ENCODE peak calls at places on chromosome 9, in ten cellular contexts. O, H, R, Z, E, K, W, M, A and Y are unnamed samples.

GRCh38 chr9:134180786-134181647 is 16.7 kb upstream of the RNU6ATAC start:
- DNase-seq in O (no peak), H (no peak), R (no peak), Z (no peak), E (no peak), K (no peak), W (no peak), M (peak; percentile 16), A (no peak), Y (no peak)

GRCh38 chr9:129989740-129990139 is 53.2 kb downstream of the FNBP1 start:
- DNase-seq in O (no peak), H (peak; percentile 75), R (no peak), Z (peak; percentile 73), E (no peak), K (no peak), W (no peak), M (no peak), A (no peak), Y (peak; percentile 82)

GRCh38 chr9:119004618-119004990 is 364.6 kb downstream of the BRINP1 start:
- DNase-seq in O (peak; percentile 90), H (peak; percentile 11), R (peak; percentile 27), Z (peak; percentile 3), E (no peak), K (peak; percentile 76), W (no peak), M (peak; percentile 91), A (no peak), Y (no peak)

GRCh38 chr9:133059623-133060022 is 2.2 kb upstream of the CEL start:
- DNase-seq in O (no peak), H (no peak), R (no peak), Z (no peak), E (no peak), K (no peak), W (no peak), M (no peak), A (no peak), Y (no peak)

GRCh38 chr9:121026768-121027167 is 23.3 kb downstream of the C5 start:
- DNase-seq in O (no peak), H (no peak), R (no peak), Z (no peak), E (no peak), K (no peak), W (no peak), M (no peak), A (no peak), Y (no peak)

GRCh38 chr9:38278457-38278856 is 114.0 kb upstream of the ALDH1B1 start:
- DNase-seq in O (no peak), H (no peak), R (peak; percentile 48), Z (no peak), E (no peak), K (no peak), W (no peak), M (no peak), A (no peak), Y (no peak)

GRCh38 chr9:129867138-129868032 is 32.1 kb downstream of the USP20 start:
- DNase-seq in O (no peak), H (no peak), R (no peak), Z (no peak), E (no peak), K (no peak), W (no peak), M (no peak), A (no peak), Y (no peak)

GRCh38 chr9:109254317-109254716 is 66.5 kb downstream of the EPB41L4B start:
- DNase-seq in O (no peak), H (peak; percentile 88), R (no peak), Z (peak; percentile 78), E (no peak), K (no peak), W (no peak), M (no peak), A (no peak), Y (no peak)

GRCh38 chr9:26341545-26341944 is 551.1 kb downstream of the CAAP1 start:
- DNase-seq in O (no peak), H (no peak), R (no peak), Z (no peak), E (no peak), K (no peak), W (no peak), M (no peak), A (no peak), Y (no peak)

GRCh38 chr9:102796244-102796643 is 198.9 kb upstream of the CYLC2 start:
- DNase-seq in O (no peak), H (no peak), R (no peak), Z (no peak), E (no peak), K (no peak), W (peak; percentile 83), M (no peak), A (no peak), Y (no peak)

GRCh38 chr9:114733814-114734213 is 51.8 kb upstream of the TEX48 start:
- DNase-seq in O (no peak), H (peak; percentile 42), R (no peak), Z (peak; percentile 23), E (no peak), K (no peak), W (no peak), M (no peak), A (no peak), Y (peak; percentile 57)

GRCh38 chr9:38057416-38058195 is 11.4 kb downstream of the SHB start:
- DNase-seq in O (peak; percentile 76), H (no peak), R (no peak), Z (no peak), E (no peak), K (no peak), W (no peak), M (no peak), A (no peak), Y (no peak)

GRCh38 chr9:23606107-23606506 is 219.9 kb downstream of the ELAVL2 start:
- DNase-seq in O (no peak), H (no peak), R (no peak), Z (no peak), E (no peak), K (no peak), W (no peak), M (no peak), A (no peak), Y (no peak)

DNA sequence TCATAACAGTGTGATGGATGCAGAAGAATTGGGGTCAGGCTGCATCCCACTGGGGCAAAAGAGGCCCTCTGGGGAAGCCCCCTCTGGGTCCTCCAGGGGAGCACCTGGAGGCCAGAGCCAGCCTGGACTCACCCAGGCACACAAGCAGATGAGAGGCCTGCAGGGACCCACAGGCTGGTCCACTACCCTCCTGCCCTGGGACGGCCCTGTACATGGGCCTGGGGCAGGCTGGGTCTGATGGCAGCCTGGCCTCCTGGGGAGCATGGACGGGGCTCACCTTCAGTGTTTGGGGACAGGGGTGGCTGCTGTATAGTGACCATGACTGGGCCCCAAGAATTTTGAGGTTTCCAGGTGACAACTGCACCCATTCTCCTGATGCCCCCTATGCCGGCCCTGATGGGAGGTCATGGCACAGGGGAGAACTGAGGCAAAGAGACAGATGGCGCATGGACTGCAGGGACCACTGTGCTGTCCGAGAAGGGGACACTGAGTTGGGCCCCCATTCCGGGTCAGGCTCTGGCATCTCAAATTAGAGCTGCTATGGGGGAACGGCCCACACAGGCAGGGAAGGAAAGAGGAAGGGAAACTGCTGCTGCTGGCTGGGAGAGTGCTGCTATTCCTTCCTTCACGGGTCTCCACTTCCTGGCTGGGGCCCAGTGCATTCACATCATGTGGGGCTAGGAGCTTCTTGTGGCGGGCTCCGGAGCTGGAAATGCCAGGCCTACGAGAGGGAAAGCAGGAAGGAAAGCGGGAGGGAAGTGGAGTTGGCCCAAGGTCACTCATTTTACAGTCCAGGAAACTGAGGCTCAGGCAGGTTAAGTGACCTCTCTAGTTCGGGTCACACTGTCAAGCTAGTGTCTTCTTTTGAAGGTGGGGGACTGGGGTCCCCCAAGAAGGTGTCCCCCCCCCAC is 1.5 kb upstream of the CARD19 start:
- DNase-seq in O (peak; percentile 59), H (no peak), R (peak; percentile 67), Z (no peak), E (peak; percentile 26), K (no peak), W (peak; percentile 36), M (peak; percentile 72), A (no peak), Y (no peak)
- H3K4me1 ChIP-seq in O (no peaks in the 10 kb centered on the region), H (peaks cover 26% of the 10 kb centered on the region), R (peaks cover 12% of the 10 kb centered on the region), Z (peaks cover 9% of the 10 kb centered on the region), E (peaks cover 34% of the 10 kb centered on the region), K (peaks cover 34% of the 10 kb centered on the region), W (peaks cover 34% of the 10 kb centered on the region), M (peaks cover 44% of the 10 kb centered on the region), A (peaks cover 52% of the 10 kb centered on the region), Y (peaks cover 38% of the 10 kb centered on the region)

DNA sequence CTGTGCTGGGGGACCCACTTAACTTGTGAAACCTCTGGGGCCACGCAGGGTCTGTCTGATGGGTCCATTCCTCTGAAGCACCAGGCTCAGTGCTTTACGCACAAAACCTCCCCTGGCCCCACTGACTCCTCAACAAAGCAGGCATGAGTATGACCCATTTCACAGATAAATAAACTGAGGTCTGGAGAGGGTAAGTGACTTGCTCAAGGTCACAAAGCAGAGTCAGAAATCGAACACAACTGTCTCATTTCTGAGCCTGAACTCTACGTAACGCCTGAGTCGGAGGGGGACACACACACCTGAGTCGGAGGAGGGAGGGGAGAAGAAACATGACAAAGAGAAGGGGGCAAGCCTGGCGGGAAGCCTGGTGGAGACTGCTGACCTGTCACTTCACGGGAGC is 48.0 kb upstream of the RAPGEF1 start:
- DNase-seq in O (no peak), H (no peak), R (no peak), Z (no peak), E (no peak), K (no peak), W (no peak), M (no peak), A (no peak), Y (no peak)
- H3K27me3 ChIP-seq in O (no peaks in the 10 kb centered on the region), H (peaks cover 13% of the 10 kb centered on the region), R (no peaks in the 10 kb centered on the region), Z (peaks cover 13% of the 10 kb centered on the region), E (no peaks in the 10 kb centered on the region), K (peaks cover 9% of the 10 kb centered on the region), W (peaks cover 97% of the 10 kb centered on the region), M (peaks cover 19% of the 10 kb centered on the region), A (peaks cover 16% of the 10 kb centered on the region), Y (peaks cover 29% of the 10 kb centered on the region)

DNA sequence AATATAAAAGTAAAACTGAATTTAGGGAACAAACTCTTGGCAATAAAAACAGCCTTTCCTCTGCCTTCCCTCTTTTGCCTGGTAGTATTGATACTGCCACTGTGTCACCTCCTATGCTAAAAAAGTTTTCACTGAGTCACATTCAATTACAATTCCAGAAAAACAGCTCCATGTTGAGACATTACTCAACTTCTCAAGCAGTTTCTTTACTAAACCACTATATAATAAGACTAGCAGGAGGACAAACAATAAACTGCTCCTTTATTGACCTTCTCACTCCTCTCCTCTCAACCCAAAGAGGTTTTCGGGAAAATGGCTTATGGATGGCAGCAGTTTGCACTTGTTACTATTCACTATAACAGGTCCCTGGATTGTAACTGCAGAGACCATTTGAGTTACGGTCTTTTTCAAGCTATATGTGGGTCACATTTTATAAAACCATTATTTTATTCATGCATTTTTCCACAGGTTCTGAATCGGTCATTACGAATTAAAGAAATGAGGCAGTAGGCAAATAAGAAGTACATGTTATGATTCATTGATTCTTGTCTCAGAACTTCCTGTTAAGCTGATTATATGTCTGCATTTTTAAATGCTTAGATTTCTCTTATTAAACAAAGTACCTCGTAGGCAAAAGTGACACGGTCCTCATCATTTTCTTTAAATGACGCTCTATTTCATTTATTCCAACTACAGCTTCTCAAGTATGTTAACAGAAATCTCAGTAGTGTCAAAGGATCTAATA is 2.1 kb downstream of the ZDHHC21 start:
- DNase-seq in O (no peak), H (no peak), R (no peak), Z (no peak), E (peak; percentile 48), K (no peak), W (no peak), M (no peak), A (no peak), Y (no peak)
- H3K4me1 ChIP-seq in O (no peaks in the 10 kb centered on the region), H (peaks cover 2% of the 10 kb centered on the region), R (peaks cover 4% of the 10 kb centered on the region), Z (no peaks in the 10 kb centered on the region), E (peaks cover 41% of the 10 kb centered on the region), K (no peaks in the 10 kb centered on the region), W (peaks cover 4% of the 10 kb centered on the region), M (peaks cover 5% of the 10 kb centered on the region), A (peaks cover 10% of the 10 kb centered on the region), Y (no peaks in the 10 kb centered on the region)

GRCh38 chr9:124506433-124506832 is 766 bp downstream of the NR5A1 start:
- DNase-seq in O (no peak), H (no peak), R (no peak), Z (no peak), E (no peak), K (no peak), W (no peak), M (peak; percentile 35), A (no peak), Y (no peak)
- H3K27me3 ChIP-seq in O (peaks cover 6% of the 10 kb centered on the region), H (peaks cover 47% of the 10 kb centered on the region), R (peaks cover 42% of the 10 kb centered on the region), Z (peaks cover 52% of the 10 kb centered on the region), E (peaks cover 34% of the 10 kb centered on the region), K (peaks cover 45% of the 10 kb centered on the region), W (peaks cover 28% of the 10 kb centered on the region), M (peaks cover 12% of the 10 kb centered on the region), A (peaks cover 14% of the 10 kb centered on the region), Y (peaks cover 40% of the 10 kb centered on the region)